ENCODE peak calls at places on chromosomes 4 and X, in ten cellular contexts. One of them, this sample, is unnamed.

GRCh38 chr4:125958519-125958918 is 643.8 kb downstream of the FAT4 start:
- DNase-seq in right atrium auricular region: no peak
- DNase-seq in A549: no peak
- DNase-seq in testis: no peak
- DNase-seq in neural progenitor cell: no peak
- DNase-seq in fibroblast of lung: no peak
- DNase-seq in IMR-90: no peak
- DNase-seq in colonic mucosa: no peak
- DNase-seq in CD8-positive, alpha-beta T cell: no peak
- DNase-seq in cardiac muscle cell: no peak
- DNase-seq in this sample: no peak

GRCh38 chr4:156596026-156596425 is 375.6 kb downstream of the PDGFC start:
- DNase-seq in right atrium auricular region: no peak
- DNase-seq in A549: no peak
- DNase-seq in testis: no peak
- DNase-seq in neural progenitor cell: no peak
- DNase-seq in fibroblast of lung: no peak
- DNase-seq in IMR-90: peak; percentile 45
- DNase-seq in colonic mucosa: no peak
- DNase-seq in CD8-positive, alpha-beta T cell: no peak
- DNase-seq in cardiac muscle cell: no peak
- DNase-seq in this sample: no peak

GRCh38 chr4:31275906-31276305 is 555.7 kb downstream of the PCDH7 start:
- DNase-seq in right atrium auricular region: no peak
- DNase-seq in A549: no peak
- DNase-seq in testis: no peak
- DNase-seq in neural progenitor cell: no peak
- DNase-seq in fibroblast of lung: no peak
- DNase-seq in IMR-90: no peak
- DNase-seq in colonic mucosa: no peak
- DNase-seq in CD8-positive, alpha-beta T cell: no peak
- DNase-seq in cardiac muscle cell: no peak
- DNase-seq in this sample: no peak

GRCh38 chrX:7139202-7140081 is 8.1 kb upstream of the STS start:
- DNase-seq in right atrium auricular region: no peak
- DNase-seq in A549: no peak
- DNase-seq in testis: no peak
- DNase-seq in neural progenitor cell: no peak
- DNase-seq in fibroblast of lung: peak; percentile 76
- DNase-seq in IMR-90: peak; percentile 92
- DNase-seq in colonic mucosa: no peak
- DNase-seq in CD8-positive, alpha-beta T cell: no peak
- DNase-seq in cardiac muscle cell: no peak
- DNase-seq in this sample: no peak

GRCh38 chr4:108359130-108359709 is 190.5 kb upstream of the LEF1 start:
- DNase-seq in right atrium auricular region: no peak
- DNase-seq in A549: no peak
- DNase-seq in testis: no peak
- DNase-seq in neural progenitor cell: no peak
- DNase-seq in fibroblast of lung: no peak
- DNase-seq in IMR-90: no peak
- DNase-seq in colonic mucosa: no peak
- DNase-seq in CD8-positive, alpha-beta T cell: peak; percentile 34
- DNase-seq in cardiac muscle cell: no peak
- DNase-seq in this sample: no peak

GRCh38 chr4:7428261-7429068 is 6.3 kb downstream of the PSAPL1 start:
- DNase-seq in right atrium auricular region: peak; percentile 38
- DNase-seq in A549: no peak
- DNase-seq in testis: peak; percentile 12
- DNase-seq in neural progenitor cell: peak; percentile 72
- DNase-seq in fibroblast of lung: no peak
- DNase-seq in IMR-90: no peak
- DNase-seq in colonic mucosa: no peak
- DNase-seq in CD8-positive, alpha-beta T cell: no peak
- DNase-seq in cardiac muscle cell: peak; percentile 75
- DNase-seq in this sample: no peak

GRCh38 chr4:73831569-73831968 is 4.9 kb upstream of the CXCL6 start:
- DNase-seq in right atrium auricular region: no peak
- DNase-seq in A549: no peak
- DNase-seq in testis: no peak
- DNase-seq in neural progenitor cell: no peak
- DNase-seq in fibroblast of lung: no peak
- DNase-seq in IMR-90: no peak
- DNase-seq in colonic mucosa: no peak
- DNase-seq in CD8-positive, alpha-beta T cell: no peak
- DNase-seq in cardiac muscle cell: no peak
- DNase-seq in this sample: no peak

GRCh38 chr4:25677157-25677556 is 21.5 kb downstream of the SLC34A2 start:
- DNase-seq in right atrium auricular region: no peak
- DNase-seq in A549: no peak
- DNase-seq in testis: no peak
- DNase-seq in neural progenitor cell: no peak
- DNase-seq in fibroblast of lung: no peak
- DNase-seq in IMR-90: no peak
- DNase-seq in colonic mucosa: no peak
- DNase-seq in CD8-positive, alpha-beta T cell: no peak
- DNase-seq in cardiac muscle cell: no peak
- DNase-seq in this sample: no peak

GRCh38 chrX:13009256-13009655 is 34.3 kb downstream of the TMSB4X start:
- DNase-seq in right atrium auricular region: no peak
- DNase-seq in A549: no peak
- DNase-seq in testis: no peak
- DNase-seq in neural progenitor cell: no peak
- DNase-seq in fibroblast of lung: no peak
- DNase-seq in IMR-90: no peak
- DNase-seq in colonic mucosa: no peak
- DNase-seq in CD8-positive, alpha-beta T cell: no peak
- DNase-seq in cardiac muscle cell: no peak
- DNase-seq in this sample: no peak

GRCh38 chrX:132692066-132692465 is 203.2 kb upstream of the MBNL3 start:
- DNase-seq in right atrium auricular region: peak; percentile 60
- DNase-seq in A549: no peak
- DNase-seq in testis: no peak
- DNase-seq in neural progenitor cell: no peak
- DNase-seq in fibroblast of lung: no peak
- DNase-seq in IMR-90: no peak
- DNase-seq in colonic mucosa: no peak
- DNase-seq in CD8-positive, alpha-beta T cell: no peak
- DNase-seq in cardiac muscle cell: no peak
- DNase-seq in this sample: no peak

GRCh38 chr4:184548651-184549341 is 74.4 kb upstream of the IRF2 start:
- DNase-seq in right atrium auricular region: no peak
- DNase-seq in A549: no peak
- DNase-seq in testis: no peak
- DNase-seq in neural progenitor cell: peak; percentile 5
- DNase-seq in fibroblast of lung: no peak
- DNase-seq in IMR-90: no peak
- DNase-seq in colonic mucosa: peak; percentile 88
- DNase-seq in CD8-positive, alpha-beta T cell: no peak
- DNase-seq in cardiac muscle cell: no peak
- DNase-seq in this sample: no peak

GRCh38 chrX:108165349-108166111 is 74.0 kb downstream of the ATG4A start:
- DNase-seq in right atrium auricular region: no peak
- DNase-seq in A549: peak; percentile 38
- DNase-seq in testis: peak; percentile 47
- DNase-seq in neural progenitor cell: peak; percentile 60
- DNase-seq in fibroblast of lung: peak; percentile 66
- DNase-seq in IMR-90: peak; percentile 51
- DNase-seq in colonic mucosa: no peak
- DNase-seq in CD8-positive, alpha-beta T cell: no peak
- DNase-seq in cardiac muscle cell: peak; percentile 67
- DNase-seq in this sample: no peak

GRCh38 chr4:188714488-188714887 is 575.2 kb downstream of the TRIML1 start:
- DNase-seq in right atrium auricular region: no peak
- DNase-seq in A549: no peak
- DNase-seq in testis: no peak
- DNase-seq in neural progenitor cell: no peak
- DNase-seq in fibroblast of lung: no peak
- DNase-seq in IMR-90: peak; percentile 23
- DNase-seq in colonic mucosa: no peak
- DNase-seq in CD8-positive, alpha-beta T cell: no peak
- DNase-seq in cardiac muscle cell: no peak
- DNase-seq in this sample: no peak

GRCh38 chr4:122632396-122633143 is 11.7 kb upstream of the IL21 start:
- DNase-seq in right atrium auricular region: no peak
- DNase-seq in A549: no peak
- DNase-seq in testis: no peak
- DNase-seq in neural progenitor cell: no peak
- DNase-seq in fibroblast of lung: peak; percentile 38
- DNase-seq in IMR-90: peak; percentile 47
- DNase-seq in colonic mucosa: no peak
- DNase-seq in CD8-positive, alpha-beta T cell: no peak
- DNase-seq in cardiac muscle cell: no peak
- DNase-seq in this sample: no peak
- H3K4me3 ChIP-seq in right atrium auricular region: no peak overlapping the region
- H3K4me3 ChIP-seq in A549: no peak overlapping the region
- H3K4me3 ChIP-seq in testis: no peak overlapping the region
- H3K4me3 ChIP-seq in neural progenitor cell: no peak overlapping the region
- H3K4me3 ChIP-seq in fibroblast of lung: no peak overlapping the region
- H3K4me3 ChIP-seq in IMR-90: no peak overlapping the region
- H3K4me3 ChIP-seq in colonic mucosa: no peak overlapping the region
- H3K4me3 ChIP-seq in CD8-positive, alpha-beta T cell: no peak overlapping the region
- H3K4me3 ChIP-seq in cardiac muscle cell: no peak overlapping the region
- H3K4me3 ChIP-seq in this sample: no peak overlapping the region

GRCh38 chrX:130552444-130553073 is 150.8 kb downstream of the RBMX2 start:
- DNase-seq in right atrium auricular region: no peak
- DNase-seq in A549: no peak
- DNase-seq in testis: no peak
- DNase-seq in neural progenitor cell: no peak
- DNase-seq in fibroblast of lung: no peak
- DNase-seq in IMR-90: no peak
- DNase-seq in colonic mucosa: no peak
- DNase-seq in CD8-positive, alpha-beta T cell: no peak
- DNase-seq in cardiac muscle cell: no peak
- DNase-seq in this sample: no peak
- H3K27ac ChIP-seq in right atrium auricular region: no peak overlapping the region
- H3K27ac ChIP-seq in A549: no peak overlapping the region
- H3K27ac ChIP-seq in testis: no peak overlapping the region
- H3K27ac ChIP-seq in neural progenitor cell: no peak overlapping the region
- H3K27ac ChIP-seq in fibroblast of lung: no peak overlapping the region
- H3K27ac ChIP-seq in IMR-90: no peak overlapping the region
- H3K27ac ChIP-seq in colonic mucosa: no peak overlapping the region
- H3K27ac ChIP-seq in CD8-positive, alpha-beta T cell: no peak overlapping the region
- H3K27ac ChIP-seq in cardiac muscle cell: no peak overlapping the region
- H3K27ac ChIP-seq in this sample: no peak overlapping the region

GRCh38 chrX:30343206-30343605 is 34.0 kb upstream of the NR0B1 start:
- DNase-seq in right atrium auricular region: no peak
- DNase-seq in A549: no peak
- DNase-seq in testis: no peak
- DNase-seq in neural progenitor cell: no peak
- DNase-seq in fibroblast of lung: no peak
- DNase-seq in IMR-90: no peak
- DNase-seq in colonic mucosa: no peak
- DNase-seq in CD8-positive, alpha-beta T cell: no peak
- DNase-seq in cardiac muscle cell: peak; percentile 12
- DNase-seq in this sample: no peak
- H3K4me3 ChIP-seq in right atrium auricular region: no peak overlapping the region
- H3K4me3 ChIP-seq in A549: no peak overlapping the region
- H3K4me3 ChIP-seq in testis: no peak overlapping the region
- H3K4me3 ChIP-seq in neural progenitor cell: no peak overlapping the region
- H3K4me3 ChIP-seq in fibroblast of lung: no peak overlapping the region
- H3K4me3 ChIP-seq in IMR-90: no peak overlapping the region
- H3K4me3 ChIP-seq in colonic mucosa: no peak overlapping the region
- H3K4me3 ChIP-seq in CD8-positive, alpha-beta T cell: no peak overlapping the region
- H3K4me3 ChIP-seq in cardiac muscle cell: no peak overlapping the region
- H3K4me3 ChIP-seq in this sample: no peak overlapping the region

GRCh38 chr4:105624530-105624929 is 72.1 kb downstream of the ARHGEF38 start:
- DNase-seq in right atrium auricular region: no peak
- DNase-seq in A549: no peak
- DNase-seq in testis: no peak
- DNase-seq in neural progenitor cell: no peak
- DNase-seq in fibroblast of lung: peak; percentile 75
- DNase-seq in IMR-90: peak; percentile 40
- DNase-seq in colonic mucosa: peak; percentile 27
- DNase-seq in CD8-positive, alpha-beta T cell: no peak
- DNase-seq in cardiac muscle cell: no peak
- DNase-seq in this sample: no peak

GRCh38 chr4:105620640-105621323 is 68.4 kb downstream of the ARHGEF38 start:
- DNase-seq in right atrium auricular region: no peak
- DNase-seq in A549: peak; percentile 2
- DNase-seq in testis: no peak
- DNase-seq in neural progenitor cell: no peak
- DNase-seq in fibroblast of lung: peak; percentile 83
- DNase-seq in IMR-90: peak; percentile 57
- DNase-seq in colonic mucosa: no peak
- DNase-seq in CD8-positive, alpha-beta T cell: no peak
- DNase-seq in cardiac muscle cell: no peak
- DNase-seq in this sample: no peak

GRCh38 chr4:105622269-105622668 is 69.8 kb downstream of the ARHGEF38 start:
- DNase-seq in right atrium auricular region: no peak
- DNase-seq in A549: no peak
- DNase-seq in testis: no peak
- DNase-seq in neural progenitor cell: no peak
- DNase-seq in fibroblast of lung: peak; percentile 22
- DNase-seq in IMR-90: no peak
- DNase-seq in colonic mucosa: no peak
- DNase-seq in CD8-positive, alpha-beta T cell: no peak
- DNase-seq in cardiac muscle cell: peak; percentile 50
- DNase-seq in this sample: no peak

GRCh38 chr4:105623099-105623498 is 70.7 kb downstream of the ARHGEF38 start:
- DNase-seq in right atrium auricular region: no peak
- DNase-seq in A549: no peak
- DNase-seq in testis: no peak
- DNase-seq in neural progenitor cell: no peak
- DNase-seq in fibroblast of lung: no peak
- DNase-seq in IMR-90: no peak
- DNase-seq in colonic mucosa: no peak
- DNase-seq in CD8-positive, alpha-beta T cell: no peak
- DNase-seq in cardiac muscle cell: no peak
- DNase-seq in this sample: no peak

DNA sequence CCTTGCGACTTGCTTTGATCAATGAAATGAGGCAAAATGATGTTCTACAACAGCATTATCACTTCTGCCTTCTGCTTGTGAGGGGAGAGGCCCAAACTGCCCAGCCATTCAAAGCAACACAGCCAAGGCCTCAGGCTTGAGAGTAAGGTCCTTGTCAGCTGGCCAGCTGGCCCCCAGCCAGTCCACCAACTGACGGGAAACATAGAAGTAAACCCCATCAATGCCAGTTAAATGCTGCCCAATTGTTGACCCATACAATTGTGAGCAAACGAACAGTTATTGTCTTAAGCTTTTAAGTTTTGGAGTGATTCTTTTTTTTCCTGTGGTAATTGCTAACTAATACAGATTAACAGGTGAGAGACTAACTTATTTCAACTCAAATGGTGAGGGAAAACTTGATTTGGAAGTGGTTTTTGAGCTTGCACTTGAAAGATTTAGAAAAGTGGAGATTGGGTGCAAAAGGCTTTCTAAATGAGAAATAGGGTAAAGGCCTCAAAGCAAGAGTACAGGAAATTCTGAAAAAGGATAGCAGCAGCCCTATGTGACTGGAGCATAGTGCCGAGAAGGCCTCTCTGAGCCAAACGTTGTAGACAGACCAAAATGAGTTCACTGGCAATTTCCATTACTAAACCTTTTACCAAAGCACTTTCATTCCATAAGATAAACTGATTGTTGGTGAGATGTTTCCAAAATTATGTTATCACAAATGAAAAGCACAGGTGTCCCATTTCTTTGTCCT is 66.9 kb downstream of the ARHGEF38 start:
- DNase-seq in right atrium auricular region: peak; percentile 64
- DNase-seq in A549: no peak
- DNase-seq in testis: peak; percentile 65
- DNase-seq in neural progenitor cell: no peak
- DNase-seq in fibroblast of lung: peak; percentile 15
- DNase-seq in IMR-90: no peak
- DNase-seq in colonic mucosa: peak; percentile 66
- DNase-seq in CD8-positive, alpha-beta T cell: no peak
- DNase-seq in cardiac muscle cell: peak; percentile 25
- DNase-seq in this sample: no peak
- H3K27ac ChIP-seq in right atrium auricular region: no peak overlapping the region
- H3K27ac ChIP-seq in A549: no peak overlapping the region
- H3K27ac ChIP-seq in testis: no peak overlapping the region
- H3K27ac ChIP-seq in neural progenitor cell: no peak overlapping the region
- H3K27ac ChIP-seq in fibroblast of lung: no peak overlapping the region
- H3K27ac ChIP-seq in IMR-90: no peak overlapping the region
- H3K27ac ChIP-seq in colonic mucosa: no peak overlapping the region
- H3K27ac ChIP-seq in CD8-positive, alpha-beta T cell: no peak overlapping the region
- H3K27ac ChIP-seq in cardiac muscle cell: no peak overlapping the region
- H3K27ac ChIP-seq in this sample: no peak overlapping the region